ENCODE peak calls at places on chromosomes 11 and 22, in five cellular contexts. P, T, E, J and F are unnamed samples.
A peak's percentile ranks its signal among the peaks of the same experiment; 100 is the strongest.

GRCh38 chr11:69378303-69379141 is 84.6 kb downstream of the MYEOV start:
- DNase-seq in E (no peak), T (peak; percentile 53), J (no peak), P (peak; percentile 8), F (no peak)

GRCh38 chr22:39502789-39503464 is 837 bp downstream of the MIEF1 start:
- DNase-seq in P (no peak), E (no peak), J (peak; percentile 37), T (no peak), F (no peak)

GRCh38 chr11:26867286-26867685 is 126.6 kb upstream of the FIBIN start:
- DNase-seq in J (no peak), P (no peak), E (no peak), T (no peak), F (no peak)

GRCh38 chr11:69152748-69153446 is 2.8 kb upstream of the SMIM38 start:
- DNase-seq in P (no peak), T (no peak), E (no peak), J (no peak), F (no peak)

GRCh38 chr22:24555496-24556253 is at the start of gene SNRPD3:
- DNase-seq in T (peak; percentile 97), E (peak; percentile 94), P (peak; percentile 93), J (peak; percentile 93), F (peak; percentile 80)

GRCh38 chr11:120547871-120548681 is 36.5 kb downstream of the GRIK4 start:
- DNase-seq in P (peak; percentile 46), T (peak; percentile 87), E (peak; percentile 98), J (no peak), F (no peak)

GRCh38 chr22:19870153-19871022 is 15.7 kb upstream of the GNB1L start:
- DNase-seq in T (peak; percentile 55), J (no peak), E (peak; percentile 1), P (no peak), F (no peak)

GRCh38 chr22:49334976-49335375 is 492.7 kb downstream of the BRD1 start:
- DNase-seq in P (peak; percentile 1), J (no peak), T (no peak), E (no peak), F (no peak)

DNA sequence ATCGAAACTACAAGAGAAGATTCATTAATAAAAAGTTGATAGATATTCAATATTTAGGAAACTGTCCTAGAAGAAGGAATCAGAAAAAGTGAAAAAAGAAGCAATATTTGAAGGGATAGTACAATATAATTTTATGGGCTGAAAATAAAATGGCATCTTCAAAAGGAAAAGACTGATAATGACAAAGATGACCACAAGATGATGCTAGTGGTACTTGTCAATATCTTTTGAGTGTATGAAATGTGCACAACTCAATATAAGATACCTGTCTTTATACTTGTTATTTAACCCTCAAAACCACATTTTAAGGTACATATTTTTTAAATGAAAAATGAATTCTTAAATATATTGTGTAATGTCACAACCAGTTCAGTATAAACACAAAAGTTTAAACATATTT is 1059.6 kb upstream of the RAG2 start:
- DNase-seq in J (no peak), E (no peak), T (no peak), P (no peak), F (no peak)
- TF ChIP-seq CTCF in J (peak; percentile 24), E (no peak), T (no peak), P (no peak), F (no peak)

DNA sequence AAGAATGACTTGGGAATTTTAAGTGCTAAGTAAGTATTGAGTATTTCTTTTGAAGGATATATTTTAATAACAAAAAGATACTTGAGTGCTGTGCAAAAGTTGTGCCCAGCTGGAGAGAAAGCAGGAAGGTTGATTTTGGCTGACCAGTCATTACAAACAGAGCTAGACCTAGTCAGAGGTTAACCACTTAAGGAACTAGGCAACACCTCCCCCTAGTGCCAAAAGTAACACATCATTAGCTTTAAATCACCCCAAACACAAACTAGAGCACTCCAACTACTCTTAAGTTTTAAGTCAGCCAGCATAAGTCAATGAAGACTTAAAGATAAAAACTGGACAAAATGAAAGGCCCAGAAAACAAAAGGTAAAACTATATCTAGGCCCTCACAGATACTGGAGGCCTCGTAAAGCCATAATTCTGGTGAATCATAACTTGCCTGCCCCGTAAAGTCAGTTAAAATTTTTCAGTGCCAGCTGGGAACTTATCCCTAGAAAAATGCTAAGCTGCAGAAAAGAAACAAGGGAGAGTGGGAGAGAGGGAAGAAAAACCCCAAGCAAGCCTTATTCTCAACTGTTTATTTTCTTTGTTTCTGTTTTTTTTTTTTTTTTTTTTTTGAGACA is 4.6 kb downstream of the TMEM9B start:
- DNase-seq in T (no peak), J (peak; percentile 73), P (peak; percentile 15), E (peak; percentile 66), F (peak; percentile 73)
- H3K4me3 ChIP-seq in T (no peak overlapping the region), J (no peak overlapping the region), P (no peak overlapping the region), E (no peak overlapping the region), F (no peak overlapping the region)

GRCh38 chr22:50503475-50504145 is 3.9 kb downstream of the LMF2 start:
- DNase-seq in T (peak; percentile 69), J (no peak), P (no peak), E (no peak), F (no peak)
- TF ChIP-seq CTCF in T (no peak), J (peak; percentile 20), P (no peak), E (no peak), F (peak; percentile 13)

GRCh38 chr11:133133053-133133452 is 399.2 kb downstream of the OPCML start:
- DNase-seq in T (no peak), P (no peak), J (no peak), E (no peak), F (no peak)

GRCh38 chr11:133136376-133136775 is 395.9 kb downstream of the OPCML start:
- DNase-seq in T (no peak), P (no peak), J (no peak), E (no peak), F (no peak)

GRCh38 chr11:133137939-133138338 is 394.4 kb downstream of the OPCML start:
- DNase-seq in E (peak; percentile 24), J (no peak), T (no peak), P (no peak), F (no peak)

GRCh38 chr11:133137270-133137669 is 395.0 kb downstream of the OPCML start:
- DNase-seq in T (no peak), P (no peak), J (no peak), E (no peak), F (no peak)

DNA sequence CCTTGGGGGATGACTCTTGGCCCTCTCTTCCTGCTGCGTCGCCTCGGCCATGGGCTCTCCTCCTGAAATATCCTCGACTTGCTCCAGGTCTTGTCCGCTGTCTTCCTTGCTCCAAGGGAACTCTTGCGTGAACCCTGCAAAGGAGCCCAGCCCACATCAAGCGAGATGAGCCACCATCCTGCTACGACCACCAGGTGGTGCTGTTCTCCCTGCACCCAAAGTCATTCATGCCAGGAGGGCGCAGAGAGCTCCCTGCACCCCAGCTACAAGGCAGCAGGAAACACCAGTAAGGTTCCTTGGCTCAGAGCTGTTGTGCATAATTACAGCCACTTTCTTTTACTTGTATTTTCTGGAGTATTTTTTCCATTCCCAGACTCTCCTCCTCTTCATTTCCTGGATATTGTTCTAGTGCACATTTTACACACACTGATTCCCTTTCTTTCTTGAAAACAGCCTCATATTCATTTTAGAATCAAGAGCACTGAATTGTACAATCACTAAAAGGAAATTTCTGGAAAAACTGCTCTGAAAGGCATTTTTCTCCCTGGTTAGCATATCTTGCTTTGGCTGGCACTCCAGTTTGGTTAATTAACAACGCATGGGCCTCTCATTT is 397.6 kb downstream of the OPCML start:
- DNase-seq in E (peak; percentile 61), J (peak; percentile 49), P (peak; percentile 50), T (peak; percentile 64), F (peak; percentile 8)
- H3K4me3 ChIP-seq in E (no peak overlapping the region), J (no peak overlapping the region), P (no peak overlapping the region), T (no peak overlapping the region), F (no peak overlapping the region)

DNA sequence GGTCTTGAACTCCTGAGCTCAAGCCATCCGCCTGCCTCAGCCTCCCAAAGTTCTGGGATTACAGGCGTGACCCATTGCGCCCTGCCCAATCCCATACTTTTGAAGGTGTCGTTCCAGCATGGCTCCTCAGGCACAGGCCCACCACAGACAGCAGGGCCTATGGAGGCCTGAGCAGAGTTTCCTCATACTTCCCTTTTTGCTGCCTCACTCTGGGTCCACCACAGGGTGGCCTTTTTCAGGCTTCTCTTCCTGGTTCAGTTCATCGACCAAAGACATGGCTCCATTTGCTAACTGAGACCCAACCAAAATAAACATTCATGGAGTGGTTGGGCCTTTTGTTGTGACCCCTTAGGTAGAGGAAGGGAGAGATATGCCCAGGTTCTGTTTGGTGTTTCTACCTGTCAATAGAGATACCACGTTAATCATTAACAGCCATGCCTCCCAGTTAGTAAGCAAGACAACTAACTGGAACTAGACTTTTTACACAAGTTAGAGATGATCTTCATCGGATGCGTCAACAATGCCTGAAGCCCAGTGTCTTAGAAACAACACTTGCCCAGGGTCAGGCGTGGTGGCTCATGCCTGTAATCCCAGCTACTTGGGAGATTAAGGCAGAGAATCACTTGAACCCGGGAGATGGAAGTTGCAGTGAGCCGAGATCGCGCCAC is 35.1 kb downstream of the TRIOBP start:
- DNase-seq in T (no peak), J (peak; percentile 31), P (peak; percentile 63), E (peak; percentile 59), F (no peak)
- TF ChIP-seq CTCF in T (no peak), J (peak; percentile 42), P (peak; percentile 59), E (no peak), F (no peak)